ENCODE peak calls at places on chromosome 17, in four cellular contexts. P, F, H and W are unnamed samples.
A peak's percentile ranks its signal among the peaks of the same experiment; 100 is the strongest.

GRCh38 chr17:39772415-39772814 is 34.7 kb downstream of the GRB7 start:
- DNase-seq in P (no peak), F (no peak), H (no peak), W (no peak)

GRCh38 chr17:61385869-61386245 is 13.8 kb upstream of the TBX2 start:
- DNase-seq in P (no peak), F (no peak), H (peak; percentile 28), W (no peak)

GRCh38 chr17:38691154-38691553 is 13.9 kb upstream of the MLLT6 start:
- DNase-seq in P (no peak), F (no peak), H (no peak), W (no peak)

GRCh38 chr17:16417896-16418683 is 2.7 kb downstream of the TRPV2 start:
- DNase-seq in P (no peak), F (no peak), H (peak; percentile 70), W (no peak)

GRCh38 chr17:45351831-45352230 is 35.0 kb upstream of the MAP3K14 start:
- DNase-seq in P (no peak), F (no peak), H (no peak), W (no peak)

GRCh38 chr17:79954281-79955166 is 81.1 kb downstream of the TBC1D16 start:
- DNase-seq in P (no peak), F (no peak), H (no peak), W (no peak)

GRCh38 chr17:58734040-58734439 is 21.6 kb upstream of the PPM1E start:
- DNase-seq in P (no peak), F (no peak), H (no peak), W (no peak)

GRCh38 chr17:74410001-74410443 is 21.9 kb upstream of the GPRC5C start:
- DNase-seq in P (no peak), F (no peak), H (no peak), W (no peak)

GRCh38 chr17:21355586-21355985 is 20.6 kb upstream of the KCNJ12 start:
- DNase-seq in P (no peak), F (no peak), H (no peak), W (no peak)

GRCh38 chr17:31859487-31860008 is 504 bp upstream of the COPRS start:
- DNase-seq in P (no peak), F (no peak), H (no peak), W (no peak)

GRCh38 chr17:72419866-72420774 is 299.3 kb downstream of the SOX9 start:
- DNase-seq in P (no peak), F (peak; percentile 52), H (peak; percentile 12), W (no peak)

GRCh38 chr17:67528751-67529436 is 151.8 kb downstream of the PITPNC1 start:
- DNase-seq in P (peak; percentile 85), F (peak; percentile 78), H (peak; percentile 99), W (peak; percentile 81)

GRCh38 chr17:29140631-29141483 is 39.3 kb downstream of the MYO18A start:
- DNase-seq in P (no peak), F (peak; percentile 74), H (no peak), W (no peak)

GRCh38 chr17:62790554-62790953 is 17.6 kb downstream of the MARCHF10 start:
- DNase-seq in P (no peak), F (no peak), H (peak; percentile 94), W (no peak)

GRCh38 chr17:43536236-43537088 is 9.7 kb downstream of the ETV4 start:
- DNase-seq in P (no peak), F (no peak), H (peak; percentile 89), W (no peak)

GRCh38 chr17:5198472-5198871 is 6.8 kb upstream of the ZNF594 start:
- DNase-seq in P (no peak), F (no peak), H (no peak), W (no peak)

GRCh38 chr17:68468785-68469184 is 11.5 kb upstream of the WIPI1 start:
- DNase-seq in P (no peak), F (no peak), H (no peak), W (no peak)

GRCh38 chr17:68457168-68457538 is at the start of gene WIPI1:
- DNase-seq in P (peak; percentile 53), F (no peak), H (no peak), W (peak; percentile 70)

GRCh38 chr17:29147682-29148081 is 32.5 kb downstream of the MYO18A start:
- DNase-seq in P (no peak), F (no peak), H (no peak), W (no peak)

GRCh38 chr17:59845595-59846390 is 47.0 kb downstream of the TUBD1 start:
- DNase-seq in P (peak; percentile 72), F (peak; percentile 47), H (peak; percentile 86), W (no peak)

GRCh38 chr17:9002610-9003354 is 18.5 kb upstream of the NTN1 start:
- DNase-seq in P (no peak), F (no peak), H (peak; percentile 60), W (no peak)